ENCODE peak calls at places on chromosomes 16 and 17, in ten cellular contexts. F is sigmoid colon, Q is H1, J is GM12878, A is ovary, V is upper lobe of left lung, K is K562, T is HepG2, D is A549, E is tibial nerve. B is an unnamed sample.

GRCh38 chr16:86975445-86975844 is 341.7 kb downstream of the C16orf95 start:
- DNase-seq in F (no peak), Q (peak), J (no peak), A (no peak), V (no peak), K (peak), T (no peak), D (peak), E (no peak), B (no peak)

GRCh38 chr17:51374220-51374619 is 113.9 kb downstream of the UTP18 start:
- DNase-seq in F (no peak), Q (no peak), J (no peak), A (no peak), V (no peak), K (no peak), T (no peak), D (no peak), E (no peak), B (no peak)

GRCh38 chr16:69064789-69065313 is 40.6 kb upstream of the HAS3 start:
- DNase-seq in F (peak), Q (no peak), J (no peak), A (no peak), V (no peak), K (no peak), T (no peak), D (no peak), E (no peak), B (no peak)

GRCh38 chr16:89096768-89097527 is 3.3 kb downstream of the ACSF3 start:
- DNase-seq in F (no peak), Q (no peak), J (no peak), A (no peak), V (no peak), K (no peak), T (no peak), D (no peak), E (no peak), B (no peak)

GRCh38 chr16:12000032-12000431 is 23.5 kb downstream of the SNX29 start:
- DNase-seq in F (no peak), Q (no peak), J (no peak), A (no peak), V (no peak), K (no peak), T (no peak), D (no peak), E (no peak), B (no peak)

GRCh38 chr17:63041251-63041650 is 75.2 kb downstream of the TANC2 start:
- DNase-seq in F (no peak), Q (no peak), J (no peak), A (no peak), V (no peak), K (no peak), T (no peak), D (no peak), E (no peak), B (no peak)

GRCh38 chr17:2419526-2419925 is 18.7 kb upstream of the MNT start:
- DNase-seq in F (no peak), Q (no peak), J (no peak), A (no peak), V (no peak), K (no peak), T (no peak), D (no peak), E (no peak), B (no peak)

GRCh38 chr16:72836985-72837384 is 210.9 kb downstream of the ZFHX3 start:
- DNase-seq in F (no peak), Q (no peak), J (no peak), A (no peak), V (no peak), K (no peak), T (peak), D (peak), E (no peak), B (no peak)

GRCh38 chr17:30565073-30565935 is 88.1 kb downstream of the GOSR1 start:
- DNase-seq in F (no peak), Q (peak), J (no peak), A (no peak), V (no peak), K (no peak), T (no peak), D (peak), E (no peak), B (peak)

DNA sequence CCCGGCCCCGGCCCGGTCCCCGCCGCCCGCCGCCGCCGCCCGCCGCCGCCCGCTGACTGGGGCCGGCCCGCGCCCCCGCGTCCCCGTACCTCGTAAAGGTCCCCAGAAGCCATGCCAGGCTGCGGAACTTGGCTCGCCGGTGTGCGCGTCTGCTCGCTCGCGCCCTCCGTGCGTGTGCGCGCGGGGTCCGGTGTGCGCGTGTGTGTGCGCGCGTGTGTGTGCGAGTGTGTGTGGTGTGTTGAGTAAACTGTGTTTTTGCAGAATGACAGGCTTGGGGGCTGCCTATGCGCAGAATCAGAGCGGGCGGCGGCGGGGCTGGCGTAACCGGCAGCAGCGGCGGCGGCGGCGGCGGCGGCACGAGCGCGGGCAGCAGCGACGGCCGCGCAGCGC is 342 bp downstream of the CDYL2 start:
- DNase-seq in F (no peak), Q (no peak), J (no peak), A (no peak), V (peak), K (no peak), T (peak), D (peak), E (no peak), B (no peak)
- TF ChIP-seq EP300 in F (no peak), Q (no peak), J (no peak), A (no peak), V (no peak), K (no peak), T (no peak), D (no peak), E (no peak), B (no peak)

GRCh38 chr16:49590166-49590871 is 216.7 kb downstream of the C16orf78 start:
- DNase-seq in F (no peak), Q (no peak), J (no peak), A (no peak), V (no peak), K (no peak), T (no peak), D (no peak), E (no peak), B (peak)
- TF ChIP-seq EP300 in F (no peak), Q (no peak), J (no peak), A (no peak), V (no peak), K (no peak), T (no peak), D (no peak), E (no peak), B (no peak)

GRCh38 chr17:32549559-32549958 is 62.8 kb downstream of the CDK5R1 start:
- DNase-seq in F (no peak), Q (no peak), J (no peak), A (no peak), V (no peak), K (no peak), T (no peak), D (no peak), E (no peak), B (no peak)

GRCh38 chr17:32551186-32551955 is 64.6 kb downstream of the CDK5R1 start:
- DNase-seq in F (no peak), Q (no peak), J (peak), A (no peak), V (no peak), K (no peak), T (no peak), D (no peak), E (no peak), B (no peak)

GRCh38 chr17:32541640-32542039 is 54.8 kb downstream of the CDK5R1 start:
- DNase-seq in F (no peak), Q (no peak), J (no peak), A (no peak), V (no peak), K (no peak), T (no peak), D (no peak), E (no peak), B (no peak)

DNA sequence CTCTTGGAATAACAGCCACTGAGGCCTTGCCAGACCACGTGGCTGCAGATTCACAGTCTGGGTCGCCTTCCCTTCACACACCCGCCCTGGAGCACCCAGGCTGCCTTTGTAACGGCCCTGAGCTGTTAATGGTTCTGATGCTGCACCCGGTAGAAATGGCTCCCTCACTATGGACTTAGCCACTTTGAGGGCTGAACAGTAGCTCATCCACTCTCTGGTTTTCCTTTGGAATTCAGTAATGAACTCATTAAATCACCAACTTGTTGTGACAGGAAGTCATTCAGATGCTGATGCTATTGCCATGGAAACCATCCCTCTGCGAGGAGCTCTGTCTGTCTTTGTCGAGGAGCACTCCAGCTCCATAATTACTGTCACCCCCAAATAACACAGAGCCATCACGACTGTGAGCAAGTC is 59.2 kb downstream of the CDK5R1 start:
- DNase-seq in F (no peak), Q (peak), J (no peak), A (no peak), V (no peak), K (no peak), T (no peak), D (no peak), E (no peak), B (no peak)
- TF ChIP-seq EP300 in F (no peak), Q (no peak), J (no peak), A (no peak), V (no peak), K (no peak), T (no peak), D (no peak), E (no peak), B (no peak)

GRCh38 chr16:678858-679807 is 1.1 kb upstream of the STUB1 start:
- DNase-seq in F (peak), Q (no peak), J (no peak), A (peak), V (peak), K (peak), T (peak), D (peak), E (peak), B (peak)
- TF ChIP-seq EP300 in F (no peak), Q (no peak), J (no peak), A (no peak), V (no peak), K (no peak), T (no peak), D (no peak), E (no peak), B (no peak)

B was measured in stomach.